ENCODE peak calls at places on chromosomes 3 and 15, in four cellular contexts. S is uterus, B is HCT116, G is ovary. C is an unnamed sample.

GRCh38 chr3:115710799-115711198 is 87.5 kb downstream of the GAP43 start:
- DNase-seq in B (no peak), G (no peak), S (no peak), C (no peak)

GRCh38 chr3:61928020-61928419 is 366.6 kb downstream of the PTPRG start:
- DNase-seq in G (no peak), S (no peak), B (no peak), C (no peak)

GRCh38 chr3:143122608-143123352 is 3.2 kb downstream of the CHST2 start:
- DNase-seq in B (no peak), S (no peak), G (no peak), C (peak)

GRCh38 chr3:73848173-73848751 is 223.5 kb upstream of the PDZRN3 start:
- DNase-seq in G (no peak), B (no peak), S (no peak), C (no peak)

GRCh38 chr3:172516318-172517214 is 6.7 kb downstream of the TNFSF10 start:
- DNase-seq in G (peak), S (peak), B (no peak), C (no peak)

GRCh38 chr3:150376001-150376848 is 31.9 kb upstream of the TSC22D2 start:
- DNase-seq in S (no peak), G (no peak), B (no peak), C (no peak)

GRCh38 chr3:112089956-112090898 is 4.0 kb downstream of the C3orf52 start:
- DNase-seq in B (no peak), S (no peak), G (no peak), C (no peak)

GRCh38 chr3:34683851-34684250 is 885.4 kb downstream of the PDCD6IP start:
- DNase-seq in G (no peak), S (peak), B (no peak), C (peak)

GRCh38 chr3:94162700-94163099 is 99.8 kb downstream of the NSUN3 start:
- DNase-seq in G (no peak), S (no peak), B (peak), C (no peak)

GRCh38 chr3:37031115-37031682 is 37.9 kb downstream of the MLH1 start:
- DNase-seq in S (peak), B (no peak), G (peak), C (no peak)

GRCh38 chr15:70376929-70377691 is 279.4 kb upstream of the TLE3 start:
- DNase-seq in G (peak), S (peak), B (no peak), C (no peak)

GRCh38 chr3:72309626-72310025 is 524.7 kb upstream of the PROK2 start:
- DNase-seq in B (no peak), S (no peak), G (no peak), C (no peak)

GRCh38 chr15:75785771-75786563 is 57.3 kb upstream of the UBE2Q2 start:
- DNase-seq in G (no peak), B (no peak), S (no peak), C (no peak)

GRCh38 chr15:100339999-100340398 is 1.8 kb downstream of the ADAMTS17 start:
- DNase-seq in G (no peak), B (no peak), S (no peak), C (no peak)

GRCh38 chr15:64013179-64014043 is 32.9 kb downstream of the DAPK2 start:
- DNase-seq in G (no peak), B (no peak), S (no peak), C (no peak)

GRCh38 chr3:131645638-131646037 is 142.9 kb upstream of the MRPL3 start:
- DNase-seq in G (no peak), B (no peak), S (no peak), C (no peak)

GRCh38 chr15:98881526-98882517 is 125.8 kb downstream of the PGPEP1L start:
- DNase-seq in G (peak), S (no peak), B (peak), C (no peak)

GRCh38 chr3:54376941-54377578 is 254.7 kb downstream of the CACNA2D3 start:
- DNase-seq in G (no peak), B (no peak), S (no peak), C (no peak)

GRCh38 chr3:43023066-43023465 is 44.0 kb downstream of the GASK1A start:
- DNase-seq in S (no peak), G (no peak), B (no peak), C (no peak)

GRCh38 chr15:81939604-81940440 is 106.0 kb downstream of the MEX3B start:
- DNase-seq in G (no peak), B (peak), S (no peak), C (no peak)

GRCh38 chr3:119352863-119353527 is 58.8 kb downstream of the ARHGAP31 start:
- DNase-seq in S (no peak), G (no peak), B (peak), C (no peak)

GRCh38 chr3:63355809-63356208 is 77.7 kb downstream of the SYNPR start:
- DNase-seq in B (no peak), G (no peak), S (no peak), C (no peak)

GRCh38 chr3:194872669-194872977 is 186.9 kb downstream of the FAM43A start:
- DNase-seq in G (no peak), B (peak), S (no peak), C (no peak)

GRCh38 chr15:28021281-28022039 is 77.7 kb downstream of the OCA2 start:
- DNase-seq in S (no peak), B (peak), G (peak), C (peak)

GRCh38 chr3:14518432-14518802 is 21.7 kb downstream of the GRIP2 start:
- DNase-seq in S (no peak), B (no peak), G (no peak), C (peak)

GRCh38 chr3:108404409-108404808 is 106.0 kb downstream of the MYH15 start:
- DNase-seq in S (no peak), B (no peak), G (no peak), C (no peak)

GRCh38 chr3:33544126-33544525 is 103.9 kb upstream of the UBP1 start:
- DNase-seq in G (no peak), S (no peak), B (no peak), C (no peak)

GRCh38 chr3:108106449-108106848 is 15.6 kb upstream of the CD47 start:
- DNase-seq in S (no peak), B (no peak), G (no peak), C (no peak)

GRCh38 chr15:35810007-35810406 is 264.0 kb upstream of the DPH6 start:
- DNase-seq in G (no peak), B (no peak), S (no peak), C (no peak)

GRCh38 chr3:60742606-60743145 is 508.6 kb downstream of the FHIT start:
- DNase-seq in B (no peak), S (no peak), G (no peak), C (no peak)

DNA sequence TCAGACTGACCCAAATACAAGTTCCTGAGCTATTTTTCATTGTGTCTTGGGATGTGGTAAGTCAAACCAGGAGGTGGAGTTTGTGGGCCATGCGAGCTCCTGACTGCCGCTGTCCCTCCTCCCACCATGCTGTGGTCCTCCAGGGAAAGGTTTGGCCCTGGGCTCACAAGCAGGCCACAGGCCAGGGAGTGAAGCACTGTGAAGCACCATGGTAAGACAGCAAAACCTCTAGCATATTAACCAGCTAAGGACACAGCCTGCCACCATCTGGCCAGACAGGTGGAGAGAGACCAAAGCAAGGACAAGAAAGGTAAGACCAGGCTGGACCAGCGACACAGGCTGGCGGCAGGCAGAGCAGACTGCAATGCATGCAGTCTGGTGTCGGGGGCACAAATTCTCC is 15.3 kb downstream of the RAB43 start:
- DNase-seq in S (peak), B (no peak), G (no peak), C (no peak)
- TF ChIP-seq CTCF in S (no peak), B (peak), G (no peak), C (no peak)

GRCh38 chr3:158571969-158572765 is 1.2 kb downstream of the MLF1 start:
- DNase-seq in B (no peak), S (no peak), G (no peak), C (no peak)
- TF ChIP-seq POLR2A in B (no peak), S (no peak), G (no peak), C (no peak)

DNA sequence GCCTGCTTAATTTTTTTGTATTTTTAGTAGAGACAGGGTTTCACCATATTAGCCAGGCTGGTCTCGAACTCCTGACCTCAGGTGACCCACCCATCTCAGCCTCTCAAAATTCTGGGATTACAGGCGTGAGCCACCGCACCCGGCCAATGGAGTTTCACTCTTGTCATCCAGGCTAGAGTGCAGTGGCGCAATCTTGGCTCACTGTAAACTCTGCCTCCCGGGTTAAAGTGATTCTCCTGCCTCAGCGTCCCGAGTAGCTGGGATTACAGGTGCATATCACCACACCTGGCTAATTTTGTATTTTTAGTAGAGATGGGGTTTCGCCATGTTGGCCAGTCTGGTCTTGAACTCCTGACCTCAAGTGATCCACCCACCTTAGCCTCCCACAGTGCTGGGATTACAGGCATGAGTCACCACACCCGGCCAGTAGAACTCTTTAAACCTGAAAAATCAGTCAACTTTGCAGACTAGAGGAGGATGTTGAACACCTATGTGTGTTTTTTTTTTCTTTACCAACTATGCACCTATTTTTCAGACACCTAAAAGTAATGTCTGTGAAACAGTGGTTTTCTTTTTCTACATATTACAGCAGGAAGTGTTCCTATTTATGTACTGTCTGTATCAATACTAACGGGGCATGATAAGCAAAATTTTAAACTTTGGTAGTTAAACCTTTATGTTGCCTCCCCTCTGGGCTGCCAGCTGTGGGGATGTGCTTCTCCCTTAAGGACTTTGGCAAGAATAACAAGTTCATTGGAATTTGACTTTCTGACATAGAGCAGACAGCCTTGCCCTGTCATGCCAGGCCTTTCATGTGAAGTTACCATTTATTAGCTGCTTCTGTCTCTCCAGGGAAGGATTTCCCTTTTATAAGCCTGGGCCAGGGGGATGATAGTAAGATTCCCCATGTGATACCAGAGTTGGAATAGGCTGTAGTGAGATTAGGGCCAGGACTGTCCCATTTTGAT is 8.1 kb downstream of the ARIH2 start:
- DNase-seq in S (no peak), G (no peak), B (no peak), C (no peak)
- H3K27ac ChIP-seq in S (no peak), G (no peak), B (peak), C (no peak)

DNA sequence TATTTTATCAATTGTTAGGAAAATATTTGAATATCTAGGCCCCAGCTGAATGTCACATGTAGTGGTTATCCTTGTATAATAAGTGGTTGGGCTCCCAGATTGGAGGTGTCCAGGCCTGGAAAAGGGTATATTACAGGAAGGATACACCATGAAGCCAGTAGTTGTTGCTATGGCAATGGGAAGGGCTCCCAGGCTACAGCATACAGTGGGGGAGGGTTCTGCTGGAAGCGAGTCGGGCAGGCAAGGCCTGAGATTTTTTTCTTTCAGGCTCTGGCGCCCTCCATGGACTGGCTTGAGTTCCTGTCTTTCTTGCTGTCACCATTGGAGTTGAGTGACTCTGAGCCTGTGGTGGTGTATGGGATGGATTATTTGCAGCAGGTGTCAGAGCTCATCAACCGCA is 8.9 kb downstream of the ECE2 start:
- DNase-seq in B (peak), S (no peak), G (no peak), C (no peak)
- TF ChIP-seq CTCF in B (peak), S (no peak), G (no peak), C (peak)

GRCh38 chr3:187889601-187890404 is 144.5 kb upstream of the BCL6 start:
- DNase-seq in B (peak), G (no peak), S (peak), C (no peak)

GRCh38 chr3:187888658-187889057 is 143.4 kb upstream of the BCL6 start:
- DNase-seq in G (no peak), B (no peak), S (no peak), C (no peak)

GRCh38 chr3:187889106-187889505 is 143.8 kb upstream of the BCL6 start:
- DNase-seq in G (no peak), S (no peak), B (no peak), C (no peak)
- TF ChIP-seq POLR2A in G (no peak), S (no peak), B (no peak), C (no peak)

DNA sequence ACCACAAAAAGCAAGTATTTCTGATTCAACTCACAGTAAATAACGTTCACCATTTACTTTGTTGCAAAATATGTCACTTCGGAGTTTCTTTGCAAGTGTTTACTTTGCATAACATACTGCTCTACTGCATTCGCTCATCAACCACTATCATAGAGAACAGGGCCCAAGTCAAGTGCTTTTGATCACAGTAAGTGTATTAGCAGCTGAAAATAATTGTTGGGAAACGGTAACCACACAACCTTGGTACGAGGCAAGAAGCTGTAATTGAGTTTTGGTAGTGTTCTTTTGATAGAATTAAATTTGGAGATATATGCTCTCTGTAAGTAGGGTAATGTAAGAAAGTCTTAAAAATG is 80.1 kb downstream of the SATB1 start:
- DNase-seq in S (no peak), B (no peak), G (no peak), C (no peak)
- H3K27ac ChIP-seq in S (no peak), B (no peak), G (no peak), C (no peak)

GRCh38 chr3:187740446-187741399 is 4.5 kb downstream of the BCL6 start:
- DNase-seq in G (peak), B (no peak), S (peak), C (peak)

GRCh38 chr3:187741403-187742350 is 3.6 kb downstream of the BCL6 start:
- DNase-seq in B (peak), S (peak), G (peak), C (peak)

GRCh38 chr3:187743195-187744141 is 1.8 kb downstream of the BCL6 start:
- DNase-seq in B (no peak), S (peak), G (peak), C (peak)

GRCh38 chr3:187744169-187745151 is 808 bp downstream of the BCL6 start:
- DNase-seq in S (peak), G (peak), B (no peak), C (peak)

DNA sequence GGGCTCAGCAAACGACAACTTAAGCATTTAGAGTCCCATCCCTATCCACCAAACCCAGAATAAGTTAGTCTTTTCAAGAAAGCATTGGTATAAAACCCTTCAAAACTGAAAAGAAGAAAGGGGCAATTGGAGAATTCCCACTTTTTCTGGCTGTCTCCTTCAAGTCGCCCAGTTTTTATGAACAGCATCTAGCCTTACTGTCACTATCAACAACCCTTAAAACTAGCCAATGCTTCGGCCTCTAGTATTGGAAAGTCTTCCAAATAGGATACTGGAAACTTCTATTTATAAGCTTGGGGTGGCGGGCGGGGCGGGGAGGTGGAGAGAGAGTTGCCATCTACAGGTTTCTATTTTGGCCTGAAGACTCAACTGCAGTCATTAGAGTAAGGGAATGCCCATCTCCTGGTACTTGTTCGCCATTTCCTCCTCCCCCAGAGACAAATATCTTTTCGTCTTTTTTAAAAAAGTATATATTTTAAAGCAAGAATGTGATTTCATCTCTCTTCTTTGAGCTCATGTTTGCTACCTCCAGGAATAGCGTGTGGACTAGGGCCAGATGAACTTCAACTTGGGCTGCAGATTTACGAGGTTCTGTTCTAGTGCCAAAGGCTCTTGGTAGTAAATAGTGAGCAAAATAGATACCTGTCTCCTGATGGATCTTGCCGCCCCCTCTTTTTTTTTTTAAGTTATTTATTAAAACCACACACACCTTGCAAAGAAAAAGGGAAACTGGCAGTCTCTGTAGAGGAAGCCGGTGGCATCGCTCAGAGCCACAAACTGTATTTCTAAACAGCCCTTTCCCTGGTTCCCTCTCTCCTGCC is 2.7 kb downstream of the BCL6 start:
- DNase-seq in B (no peak), G (peak), S (peak), C (peak)
- TF ChIP-seq CTCF in B (no peak), G (peak), S (no peak), C (no peak)

DNA sequence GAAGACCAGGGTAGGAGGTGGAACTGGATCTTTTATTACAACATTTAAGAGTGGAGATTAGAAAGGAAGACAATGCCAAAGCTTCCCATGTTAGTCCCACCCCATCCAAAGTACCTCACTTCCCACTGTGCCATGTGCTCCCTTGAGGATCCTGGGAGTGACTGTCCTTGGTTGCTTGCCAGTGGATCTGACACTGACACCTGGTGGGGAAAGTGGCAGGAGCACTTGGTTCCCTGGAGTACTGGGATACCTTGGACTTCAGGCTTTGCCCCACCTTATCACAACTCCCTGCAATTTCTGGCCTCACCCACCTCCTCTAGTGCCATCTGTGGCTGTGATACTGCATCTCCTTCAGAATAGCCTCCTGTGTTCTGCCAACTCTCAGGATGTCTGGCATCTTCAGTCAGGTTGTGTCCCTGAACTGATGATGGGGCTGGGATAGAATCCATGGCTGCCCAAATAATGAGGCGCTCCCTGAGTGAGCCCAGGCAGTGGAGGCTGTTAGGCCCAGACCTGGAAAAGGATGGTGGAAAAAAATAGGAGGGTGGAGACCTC is 1.3 kb downstream of the ELL3 start:
- DNase-seq in B (peak), S (peak), G (peak), C (no peak)
- TF ChIP-seq POLR2A in B (no peak), S (no peak), G (no peak), C (peak)